ENCODE peak calls at places on chromosomes 16 and 17, in six cellular contexts. M is mesothelial cell of epicardium, D is AG04450, I is lower lobe of right lung, E is right cardiac atrium, Y is AG09309. B is an unnamed sample.

GRCh38 chr17:44906010-44906646 is 6.9 kb upstream of the EFTUD2 start:
- DNase-seq in M (no peak), D (peak), I (no peak), E (no peak), Y (peak), B (no peak)

GRCh38 chr17:37392024-37392590 is 14.5 kb downstream of the ACACA start:
- DNase-seq in M (no peak), D (peak), I (no peak), E (no peak), Y (no peak), B (no peak)

GRCh38 chr16:56789360-56789759 is 59.4 kb downstream of the NUP93 start:
- DNase-seq in M (no peak), D (no peak), I (peak), E (peak), Y (no peak), B (no peak)

GRCh38 chr17:82170412-82170961 is 42.2 kb downstream of the CCDC57 start:
- DNase-seq in M (no peak), D (no peak), I (peak), E (no peak), Y (no peak), B (peak)

GRCh38 chr16:57906385-57907316 is 64.3 kb downstream of the CNGB1 start:
- DNase-seq in M (no peak), D (no peak), I (no peak), E (no peak), Y (no peak), B (no peak)

GRCh38 chr17:70517808-70518207 is 348.5 kb downstream of the KCNJ2 start:
- DNase-seq in M (no peak), D (no peak), I (no peak), E (no peak), Y (no peak), B (no peak)

GRCh38 chr16:19284207-19284606 is 1.3 kb upstream of the CLEC19A start:
- DNase-seq in M (no peak), D (no peak), I (peak), E (no peak), Y (no peak), B (peak)

GRCh38 chr16:85718682-85719081 is 29.9 kb upstream of the GINS2 start:
- DNase-seq in M (no peak), D (no peak), I (no peak), E (no peak), Y (no peak), B (no peak)

GRCh38 chr17:12928736-12929135 is 89.1 kb downstream of the ELAC2 start:
- DNase-seq in M (no peak), D (no peak), I (no peak), E (no peak), Y (no peak), B (no peak)

GRCh38 chr16:53132406-53132805 is 77.6 kb downstream of the CHD9 start:
- DNase-seq in M (no peak), D (no peak), I (no peak), E (no peak), Y (no peak), B (no peak)

GRCh38 chr17:51427259-51428255 is 167.2 kb downstream of the UTP18 start:
- DNase-seq in M (no peak), D (no peak), I (no peak), E (no peak), Y (no peak), B (no peak)

GRCh38 chr16:10880609-10881452 is 3.8 kb downstream of the CIITA start:
- DNase-seq in M (no peak), D (no peak), I (no peak), E (no peak), Y (no peak), B (peak)

GRCh38 chr16:2786061-2786825 is 1.1 kb downstream of the PRSS33 start:
- DNase-seq in M (no peak), D (no peak), I (peak), E (no peak), Y (no peak), B (peak)

GRCh38 chr16:54361813-54362212 is 75.2 kb upstream of the IRX3 start:
- DNase-seq in M (no peak), D (no peak), I (no peak), E (no peak), Y (no peak), B (no peak)

B was measured in upper lobe of right lung.